ENCODE peak calls at places on chromosomes 16 and 17, in nine cellular contexts. I is retinal pigment epithelial cell, M is Calu3, H is brain microvascular endothelial cell, Q is neural crest cell, T is HL-60, P is mucosa of descending colon, R is colonic mucosa, N is AG09319. B is an unnamed sample.

GRCh38 chr16:73711441-73712080 is 585.1 kb upstream of the PSMD7 start:
- DNase-seq in I (no peak), P (no peak), T (no peak), Q (no peak), H (no peak), N (no peak), R (no peak), M (no peak), B (no peak)

GRCh38 chr16:28587386-28587785 is 9.5 kb downstream of the SULT1A2 start:
- DNase-seq in T (no peak), P (no peak), R (no peak), H (no peak), N (no peak), Q (no peak), M (no peak), I (no peak), B (no peak)

GRCh38 chr17:67289174-67289876 is 44.3 kb upstream of the HELZ start:
- DNase-seq in H (peak; percentile 25), I (peak; percentile 17), Q (no peak), M (no peak), T (no peak), P (peak; percentile 70), N (peak; percentile 29), R (peak; percentile 52), B (peak; percentile 85)

GRCh38 chr17:68624381-68624780 is 23.2 kb upstream of the FAM20A start:
- DNase-seq in T (no peak), Q (no peak), P (no peak), N (no peak), R (no peak), M (no peak), I (no peak), H (no peak), B (no peak)

GRCh38 chr17:45149669-45150603 is 1.7 kb downstream of the HEXIM1 start:
- DNase-seq in M (peak; percentile 58), H (peak; percentile 46), T (peak; percentile 64), R (peak; percentile 78), Q (no peak), I (no peak), N (no peak), P (peak; percentile 85), B (peak; percentile 72)

GRCh38 chr17:7204335-7204734 is 15.3 kb downstream of the DLG4 start:
- DNase-seq in I (no peak), R (no peak), N (no peak), T (no peak), M (no peak), Q (no peak), P (peak; percentile 60), H (no peak), B (no peak)

GRCh38 chr17:39928868-39929651 is 1.5 kb downstream of the LRRC3C start:
- DNase-seq in R (no peak), Q (no peak), P (no peak), T (no peak), I (peak; percentile 81), M (no peak), H (peak; percentile 79), N (peak; percentile 66), B (peak; percentile 87)

GRCh38 chr17:9517396-9517795 is 58.2 kb downstream of the STX8 start:
- DNase-seq in N (no peak), M (no peak), P (no peak), I (no peak), H (no peak), T (no peak), R (no peak), Q (no peak), B (no peak)

DNA sequence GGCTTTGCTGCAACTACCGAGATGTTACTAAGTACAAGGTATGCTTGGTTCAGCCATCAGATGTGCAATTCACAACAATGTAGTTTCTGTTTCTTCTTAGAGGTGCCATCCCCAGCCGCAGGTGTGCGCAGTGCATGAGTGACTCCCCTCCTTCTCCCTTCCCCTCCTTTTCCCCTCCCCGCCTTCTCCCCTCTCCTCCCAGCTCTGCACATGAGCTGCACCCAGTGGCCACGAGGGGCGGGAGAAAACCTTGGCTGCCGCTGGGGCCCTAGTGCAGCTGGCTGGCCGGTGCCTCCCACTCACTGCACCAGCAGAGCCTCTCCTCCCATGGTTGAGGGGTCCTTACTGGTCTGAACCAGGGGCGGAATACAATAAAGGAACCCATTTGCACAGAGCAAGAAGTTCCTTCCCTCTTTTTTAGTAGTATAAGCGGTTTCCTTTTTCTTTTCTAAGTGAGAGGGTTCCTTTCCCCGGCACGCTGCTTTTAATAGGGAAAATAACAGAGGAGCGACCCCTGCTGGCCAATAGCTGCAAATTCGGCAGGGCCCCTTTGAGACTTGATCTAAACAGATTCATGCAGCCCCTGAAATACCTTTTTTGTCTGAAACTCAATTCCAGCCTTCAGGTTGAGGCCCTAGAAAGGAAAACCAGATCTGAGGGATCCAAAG is 7.8 kb upstream of the CCL15 start:
- DNase-seq in I (no peak), T (no peak), N (no peak), P (no peak), Q (no peak), R (peak; percentile 35), H (peak; percentile 6), M (no peak), B (peak; percentile 36)
- TF ChIP-seq CTCF in I (peak; percentile 36), T (no peak), N (peak; percentile 29), P (no peak), Q (peak; percentile 58), R (peak; percentile 36), H (peak; percentile 49), M (peak; percentile 50), B (peak; percentile 82)

GRCh38 chr17:74080936-74081335 is 122.5 kb upstream of the RPL38 start:
- DNase-seq in I (no peak), P (no peak), T (no peak), R (no peak), M (no peak), H (no peak), N (no peak), Q (no peak), B (no peak)

GRCh38 chr17:74089869-74090464 is 113.5 kb upstream of the RPL38 start:
- DNase-seq in N (no peak), H (peak; percentile 11), M (peak; percentile 87), Q (peak; percentile 73), I (no peak), P (no peak), R (peak; percentile 81), T (peak; percentile 71), B (no peak)

GRCh38 chr17:74083321-74083720 is 120.2 kb upstream of the RPL38 start:
- DNase-seq in T (no peak), I (no peak), R (no peak), M (no peak), P (no peak), H (no peak), N (no peak), Q (no peak), B (no peak)

GRCh38 chr17:74086992-74087391 is 116.5 kb upstream of the RPL38 start:
- DNase-seq in H (no peak), I (no peak), R (no peak), P (no peak), N (no peak), M (no peak), Q (no peak), T (no peak), B (no peak)

DNA sequence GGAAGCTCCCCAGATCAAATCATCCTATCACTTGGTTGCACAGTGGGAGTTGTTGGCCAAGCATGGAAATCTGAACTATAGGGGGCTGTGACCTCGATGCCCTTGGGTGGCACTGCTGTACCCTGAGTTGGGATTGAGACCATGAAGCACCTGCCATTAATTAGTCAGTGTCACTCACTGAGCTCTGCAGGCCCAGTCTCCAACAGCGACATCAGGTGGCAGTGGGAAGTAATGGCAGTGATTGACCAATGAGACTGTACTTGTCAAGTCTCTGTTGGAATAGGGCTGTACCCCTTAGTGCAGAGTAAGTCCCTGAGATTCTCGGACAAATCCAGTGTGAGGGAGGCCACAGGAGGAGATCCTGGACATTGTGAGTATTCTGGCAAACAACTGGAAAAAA is 118.0 kb upstream of the RPL38 start:
- DNase-seq in H (no peak), M (no peak), I (no peak), R (no peak), Q (no peak), T (no peak), N (no peak), P (no peak), B (no peak)
- TF ChIP-seq CTCF in H (peak; percentile 25), M (no peak), I (peak; percentile 13), R (no peak), Q (peak; percentile 42), T (peak; percentile 10), N (no peak), P (no peak), B (no peak)

DNA sequence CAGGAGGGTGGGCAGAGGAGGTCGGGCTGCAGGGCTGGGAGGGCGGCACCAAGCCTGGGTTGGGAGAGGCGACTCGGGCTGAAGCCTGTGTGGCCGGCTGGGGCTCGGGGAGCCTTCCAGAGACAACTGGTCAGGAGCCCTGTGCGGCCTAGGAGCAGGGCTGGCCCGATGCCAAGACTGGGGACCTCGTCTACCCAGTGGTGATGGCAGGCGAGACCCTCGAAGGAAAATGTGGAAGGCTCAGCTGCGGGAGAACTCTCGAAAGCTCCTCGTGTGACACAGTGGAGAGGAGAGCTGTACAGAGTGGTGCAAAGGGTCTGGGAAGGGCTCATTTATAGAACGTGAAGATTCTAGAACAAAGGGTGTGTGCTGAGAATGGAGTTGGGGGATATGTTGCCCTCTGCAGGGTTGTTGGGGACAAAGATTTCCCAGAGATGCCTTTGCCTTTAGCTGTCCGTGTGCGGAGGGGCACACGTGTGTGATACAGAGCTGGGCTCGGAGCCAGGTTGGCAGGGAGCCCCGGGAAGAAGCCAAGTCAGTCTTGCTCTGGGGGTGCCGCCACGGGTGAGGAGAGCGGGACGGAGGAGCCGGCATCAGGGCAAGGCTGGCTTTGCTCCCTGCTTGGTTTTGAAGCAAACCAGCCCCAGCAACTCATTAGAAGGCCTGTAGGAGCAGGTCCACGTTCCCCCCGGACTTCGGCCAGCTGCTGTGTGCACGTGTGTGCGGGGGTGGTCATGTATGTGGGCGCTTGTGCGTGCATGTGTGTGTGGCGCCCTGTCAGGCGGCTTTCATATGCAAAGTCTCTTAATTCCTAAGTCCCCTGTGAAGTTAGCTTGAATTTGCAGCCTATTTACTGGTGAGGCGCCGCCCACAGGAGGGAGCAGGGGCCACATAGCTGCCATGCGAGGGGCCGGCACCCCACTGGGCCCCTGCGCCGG is 132.4 kb upstream of the CHMP6 start:
- DNase-seq in N (peak; percentile 89), T (no peak), I (peak; percentile 77), M (no peak), Q (no peak), R (peak; percentile 43), H (peak; percentile 80), P (peak; percentile 57), B (peak; percentile 88)
- TF ChIP-seq CTCF in N (peak; percentile 44), T (no peak), I (peak; percentile 46), M (no peak), Q (no peak), R (no peak), H (peak; percentile 48), P (no peak), B (peak; percentile 15)

DNA sequence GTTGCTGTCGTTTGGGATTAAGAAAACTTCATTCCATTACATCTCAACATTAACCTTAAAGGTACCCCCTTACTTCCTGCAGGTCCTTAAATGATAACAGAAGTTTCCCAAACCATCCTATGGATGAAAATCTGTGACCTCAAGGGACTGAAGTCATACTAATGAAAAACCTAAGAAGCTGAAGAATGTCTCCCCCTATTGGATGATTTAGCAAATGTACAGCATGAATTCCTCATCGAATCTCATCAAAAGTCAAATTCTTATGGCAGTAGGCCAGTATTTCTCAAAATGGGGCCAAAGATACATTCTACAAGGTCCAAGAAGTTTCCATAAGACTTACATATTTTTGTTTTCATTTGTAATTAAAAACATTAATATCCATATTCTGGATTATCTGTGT is 13.5 kb downstream of the SCO1 start:
- DNase-seq in R (no peak), I (no peak), T (no peak), P (no peak), Q (no peak), M (no peak), H (no peak), N (no peak), B (peak; percentile 25)
- TF ChIP-seq CTCF in R (peak; percentile 20), I (peak; percentile 59), T (peak; percentile 4), P (peak; percentile 27), Q (peak; percentile 66), M (peak; percentile 17), H (peak; percentile 48), N (peak; percentile 36), B (peak; percentile 42)